ENCODE peak calls at places on chromosome 6, in four cellular contexts. T is lower lobe of right lung; R is EL; S is activated naive CD4-positive, alpha-beta T cell. A is an unnamed sample.

GRCh38 chr6:33314515-33314942 is 651 bp upstream of the TAPBP start:
- DNase-seq in S (peak), T (peak), R (peak), A (peak)

GRCh38 chr6:34897130-34897529 is 8.1 kb downstream of the ANKS1A start:
- DNase-seq in T (no peak), R (no peak), S (no peak), A (no peak)

GRCh38 chr6:51839975-51840374 is 247.4 kb downstream of the PKHD1 start:
- DNase-seq in T (no peak), S (no peak), R (no peak), A (no peak)

GRCh38 chr6:109351231-109352132 is 30.8 kb downstream of the CD164 start:
- DNase-seq in T (no peak), R (no peak), S (no peak), A (no peak)

GRCh38 chr6:158191032-158191431 is 22.9 kb downstream of the GTF2H5 start:
- DNase-seq in S (no peak), R (no peak), T (no peak), A (no peak)

GRCh38 chr6:39197521-39198500 is 31.5 kb downstream of the KCNK5 start:
- DNase-seq in T (no peak), S (no peak), R (no peak), A (peak)

GRCh38 chr6:36728289-36729168 is 30.9 kb downstream of the RAB44 start:
- DNase-seq in S (no peak), R (no peak), T (peak), A (peak)

GRCh38 chr6:134982161-134982560 is 32.3 kb upstream of the ALDH8A1 start:
- DNase-seq in T (no peak), R (no peak), S (no peak), A (no peak)

GRCh38 chr6:149190228-149190831 is 127.2 kb upstream of the TAB2 start:
- DNase-seq in T (peak), R (peak), S (peak), A (peak)

GRCh38 chr6:83605517-83605916 is 93.2 kb downstream of the PRSS35 start:
- DNase-seq in T (no peak), R (no peak), S (no peak), A (no peak)

GRCh38 chr6:26329763-26330511 is 35.1 kb upstream of the BTN3A2 start:
- DNase-seq in R (peak), S (peak), T (no peak), A (no peak)

GRCh38 chr6:21352131-21352530 is 241.4 kb upstream of the SOX4 start:
- DNase-seq in T (no peak), R (no peak), S (no peak), A (no peak)

GRCh38 chr6:70886661-70887060 is 70.2 kb downstream of the B3GAT2 start:
- DNase-seq in S (no peak), R (no peak), T (no peak), A (no peak)

GRCh38 chr6:78810698-78811097 is 56.7 kb upstream of the IRAK1BP1 start:
- DNase-seq in T (no peak), S (no peak), R (peak), A (no peak)

GRCh38 chr6:14732845-14733757 is 512.8 kb upstream of the JARID2 start:
- DNase-seq in T (no peak), S (peak), R (peak), A (no peak)

GRCh38 chr6:1035419-1035818 is 276.5 kb upstream of the FOXQ1 start:
- DNase-seq in T (no peak), R (no peak), S (no peak), A (no peak)

GRCh38 chr6:1997702-1998101 is 247.7 kb downstream of the GMDS start:
- DNase-seq in R (no peak), S (no peak), T (no peak), A (no peak)

GRCh38 chr6:110509617-110510231 is 33.3 kb upstream of the SLC22A16 start:
- DNase-seq in T (no peak), S (no peak), R (peak), A (no peak)

GRCh38 chr6:36986704-36987047 is 680 bp upstream of the MTCH1 start:
- DNase-seq in R (no peak), S (no peak), T (no peak), A (no peak)